ENCODE peak calls at places on chromosomes 12 and 14, in seven cellular contexts. One of them, this sample, is unnamed.

GRCh38 chr12:2092890-2093289 is 40.1 kb downstream of the CACNA1C start:
- DNase-seq in left ventricle myocardium inferior: peak; percentile 61
- DNase-seq in endothelial cell of umbilical vein: no peak
- DNase-seq in CD8-positive, alpha-beta T cell: no peak
- DNase-seq in CD4-positive, CD25-positive, alpha-beta regulatory T cell: no peak
- DNase-seq in CD4-positive, alpha-beta memory T cell: no peak
- DNase-seq in thyroid gland: no peak
- DNase-seq in this sample: no peak

GRCh38 chr14:63962896-63963295 is 110.1 kb downstream of the SYNE2 start:
- DNase-seq in left ventricle myocardium inferior: no peak
- DNase-seq in endothelial cell of umbilical vein: no peak
- DNase-seq in CD8-positive, alpha-beta T cell: no peak
- DNase-seq in CD4-positive, CD25-positive, alpha-beta regulatory T cell: no peak
- DNase-seq in CD4-positive, alpha-beta memory T cell: no peak
- DNase-seq in thyroid gland: no peak
- DNase-seq in this sample: no peak

GRCh38 chr14:21796912-21797311 is 123.3 kb upstream of the OR4E1 start:
- DNase-seq in left ventricle myocardium inferior: no peak
- DNase-seq in endothelial cell of umbilical vein: no peak
- DNase-seq in CD8-positive, alpha-beta T cell: no peak
- DNase-seq in CD4-positive, CD25-positive, alpha-beta regulatory T cell: peak; percentile 30
- DNase-seq in CD4-positive, alpha-beta memory T cell: no peak
- DNase-seq in thyroid gland: no peak
- DNase-seq in this sample: no peak

GRCh38 chr14:65179918-65180724 is 77.8 kb upstream of the MAX start:
- DNase-seq in left ventricle myocardium inferior: peak; percentile 32
- DNase-seq in endothelial cell of umbilical vein: peak; percentile 46
- DNase-seq in CD8-positive, alpha-beta T cell: no peak
- DNase-seq in CD4-positive, CD25-positive, alpha-beta regulatory T cell: peak; percentile 46
- DNase-seq in CD4-positive, alpha-beta memory T cell: no peak
- DNase-seq in thyroid gland: no peak
- DNase-seq in this sample: no peak

GRCh38 chr14:76644875-76645518 is 116.3 kb upstream of the VASH1 start:
- DNase-seq in left ventricle myocardium inferior: peak; percentile 19
- DNase-seq in endothelial cell of umbilical vein: peak; percentile 41
- DNase-seq in CD8-positive, alpha-beta T cell: no peak
- DNase-seq in CD4-positive, CD25-positive, alpha-beta regulatory T cell: peak; percentile 2
- DNase-seq in CD4-positive, alpha-beta memory T cell: no peak
- DNase-seq in thyroid gland: peak; percentile 30
- DNase-seq in this sample: no peak

GRCh38 chr14:68027276-68027675 is 207.7 kb downstream of the RAD51B start:
- DNase-seq in left ventricle myocardium inferior: no peak
- DNase-seq in endothelial cell of umbilical vein: no peak
- DNase-seq in CD8-positive, alpha-beta T cell: no peak
- DNase-seq in CD4-positive, CD25-positive, alpha-beta regulatory T cell: no peak
- DNase-seq in CD4-positive, alpha-beta memory T cell: no peak
- DNase-seq in thyroid gland: no peak
- DNase-seq in this sample: no peak

GRCh38 chr12:19166956-19167355 is 37.4 kb downstream of the PLEKHA5 start:
- DNase-seq in left ventricle myocardium inferior: no peak
- DNase-seq in endothelial cell of umbilical vein: no peak
- DNase-seq in CD8-positive, alpha-beta T cell: no peak
- DNase-seq in CD4-positive, CD25-positive, alpha-beta regulatory T cell: no peak
- DNase-seq in CD4-positive, alpha-beta memory T cell: no peak
- DNase-seq in thyroid gland: no peak
- DNase-seq in this sample: no peak

GRCh38 chr14:51431741-51432140 is 191.7 kb downstream of the TMX1 start:
- DNase-seq in left ventricle myocardium inferior: no peak
- DNase-seq in endothelial cell of umbilical vein: no peak
- DNase-seq in CD8-positive, alpha-beta T cell: no peak
- DNase-seq in CD4-positive, CD25-positive, alpha-beta regulatory T cell: no peak
- DNase-seq in CD4-positive, alpha-beta memory T cell: no peak
- DNase-seq in thyroid gland: no peak
- DNase-seq in this sample: no peak

GRCh38 chr14:30645600-30645999 is 23.5 kb downstream of the SCFD1 start:
- DNase-seq in left ventricle myocardium inferior: no peak
- DNase-seq in endothelial cell of umbilical vein: no peak
- DNase-seq in CD8-positive, alpha-beta T cell: no peak
- DNase-seq in CD4-positive, CD25-positive, alpha-beta regulatory T cell: no peak
- DNase-seq in CD4-positive, alpha-beta memory T cell: no peak
- DNase-seq in thyroid gland: no peak
- DNase-seq in this sample: no peak

GRCh38 chr14:70776197-70776596 is 33.1 kb downstream of the MAP3K9 start:
- DNase-seq in left ventricle myocardium inferior: no peak
- DNase-seq in endothelial cell of umbilical vein: no peak
- DNase-seq in CD8-positive, alpha-beta T cell: no peak
- DNase-seq in CD4-positive, CD25-positive, alpha-beta regulatory T cell: no peak
- DNase-seq in CD4-positive, alpha-beta memory T cell: no peak
- DNase-seq in thyroid gland: no peak
- DNase-seq in this sample: no peak

GRCh38 chr12:2974560-2974971 is 15.4 kb downstream of the TEAD4 start:
- DNase-seq in left ventricle myocardium inferior: no peak
- DNase-seq in endothelial cell of umbilical vein: peak; percentile 58
- DNase-seq in CD8-positive, alpha-beta T cell: no peak
- DNase-seq in CD4-positive, CD25-positive, alpha-beta regulatory T cell: no peak
- DNase-seq in CD4-positive, alpha-beta memory T cell: no peak
- DNase-seq in thyroid gland: no peak
- DNase-seq in this sample: no peak

GRCh38 chr12:65496617-65497016 is 218.1 kb downstream of the MSRB3 start:
- DNase-seq in left ventricle myocardium inferior: peak; percentile 39
- DNase-seq in endothelial cell of umbilical vein: no peak
- DNase-seq in CD8-positive, alpha-beta T cell: no peak
- DNase-seq in CD4-positive, CD25-positive, alpha-beta regulatory T cell: no peak
- DNase-seq in CD4-positive, alpha-beta memory T cell: no peak
- DNase-seq in thyroid gland: no peak
- DNase-seq in this sample: no peak

GRCh38 chr12:72872488-72872887 is 600.3 kb downstream of the TRHDE start:
- DNase-seq in left ventricle myocardium inferior: no peak
- DNase-seq in endothelial cell of umbilical vein: no peak
- DNase-seq in CD8-positive, alpha-beta T cell: no peak
- DNase-seq in CD4-positive, CD25-positive, alpha-beta regulatory T cell: no peak
- DNase-seq in CD4-positive, alpha-beta memory T cell: no peak
- DNase-seq in thyroid gland: no peak
- DNase-seq in this sample: no peak

GRCh38 chr12:4227046-4227445 is 46.5 kb upstream of the CCND2 start:
- DNase-seq in left ventricle myocardium inferior: no peak
- DNase-seq in endothelial cell of umbilical vein: no peak
- DNase-seq in CD8-positive, alpha-beta T cell: no peak
- DNase-seq in CD4-positive, CD25-positive, alpha-beta regulatory T cell: no peak
- DNase-seq in CD4-positive, alpha-beta memory T cell: no peak
- DNase-seq in thyroid gland: no peak
- DNase-seq in this sample: no peak

GRCh38 chr14:29243355-29243754 is 476.8 kb downstream of the FOXG1 start:
- DNase-seq in left ventricle myocardium inferior: no peak
- DNase-seq in endothelial cell of umbilical vein: peak; percentile 33
- DNase-seq in CD8-positive, alpha-beta T cell: no peak
- DNase-seq in CD4-positive, CD25-positive, alpha-beta regulatory T cell: no peak
- DNase-seq in CD4-positive, alpha-beta memory T cell: no peak
- DNase-seq in thyroid gland: no peak
- DNase-seq in this sample: no peak

GRCh38 chr12:30996255-30996654 is 69.7 kb downstream of the TSPAN11 start:
- DNase-seq in left ventricle myocardium inferior: no peak
- DNase-seq in endothelial cell of umbilical vein: peak; percentile 94
- DNase-seq in CD8-positive, alpha-beta T cell: no peak
- DNase-seq in CD4-positive, CD25-positive, alpha-beta regulatory T cell: no peak
- DNase-seq in CD4-positive, alpha-beta memory T cell: no peak
- DNase-seq in thyroid gland: no peak
- DNase-seq in this sample: no peak

GRCh38 chr12:121980211-121980891 is 41.3 kb upstream of the BCL7A start:
- DNase-seq in left ventricle myocardium inferior: no peak
- DNase-seq in endothelial cell of umbilical vein: no peak
- DNase-seq in CD8-positive, alpha-beta T cell: no peak
- DNase-seq in CD4-positive, CD25-positive, alpha-beta regulatory T cell: no peak
- DNase-seq in CD4-positive, alpha-beta memory T cell: no peak
- DNase-seq in thyroid gland: no peak
- DNase-seq in this sample: no peak

GRCh38 chr14:89288114-89288513 is 128.9 kb downstream of the FOXN3 start:
- DNase-seq in left ventricle myocardium inferior: no peak
- DNase-seq in endothelial cell of umbilical vein: no peak
- DNase-seq in CD8-positive, alpha-beta T cell: no peak
- DNase-seq in CD4-positive, CD25-positive, alpha-beta regulatory T cell: no peak
- DNase-seq in CD4-positive, alpha-beta memory T cell: no peak
- DNase-seq in thyroid gland: no peak
- DNase-seq in this sample: no peak

GRCh38 chr14:89280612-89281011 is 136.4 kb downstream of the FOXN3 start:
- DNase-seq in left ventricle myocardium inferior: no peak
- DNase-seq in endothelial cell of umbilical vein: no peak
- DNase-seq in CD8-positive, alpha-beta T cell: no peak
- DNase-seq in CD4-positive, CD25-positive, alpha-beta regulatory T cell: no peak
- DNase-seq in CD4-positive, alpha-beta memory T cell: no peak
- DNase-seq in thyroid gland: no peak
- DNase-seq in this sample: no peak

GRCh38 chr14:89282191-89282590 is 134.8 kb downstream of the FOXN3 start:
- DNase-seq in left ventricle myocardium inferior: no peak
- DNase-seq in endothelial cell of umbilical vein: no peak
- DNase-seq in CD8-positive, alpha-beta T cell: no peak
- DNase-seq in CD4-positive, CD25-positive, alpha-beta regulatory T cell: no peak
- DNase-seq in CD4-positive, alpha-beta memory T cell: no peak
- DNase-seq in thyroid gland: no peak
- DNase-seq in this sample: no peak

GRCh38 chr14:89283327-89284060 is 133.5 kb downstream of the FOXN3 start:
- DNase-seq in left ventricle myocardium inferior: no peak
- DNase-seq in endothelial cell of umbilical vein: no peak
- DNase-seq in CD8-positive, alpha-beta T cell: no peak
- DNase-seq in CD4-positive, CD25-positive, alpha-beta regulatory T cell: peak; percentile 60
- DNase-seq in CD4-positive, alpha-beta memory T cell: no peak
- DNase-seq in thyroid gland: no peak
- DNase-seq in this sample: no peak

GRCh38 chr14:89284368-89285058 is 132.5 kb downstream of the FOXN3 start:
- DNase-seq in left ventricle myocardium inferior: no peak
- DNase-seq in endothelial cell of umbilical vein: peak; percentile 32
- DNase-seq in CD8-positive, alpha-beta T cell: no peak
- DNase-seq in CD4-positive, CD25-positive, alpha-beta regulatory T cell: no peak
- DNase-seq in CD4-positive, alpha-beta memory T cell: no peak
- DNase-seq in thyroid gland: no peak
- DNase-seq in this sample: no peak
- H3K4me3 ChIP-seq in left ventricle myocardium inferior: no peak overlapping the region
- H3K4me3 ChIP-seq in endothelial cell of umbilical vein: no peak overlapping the region
- H3K4me3 ChIP-seq in CD8-positive, alpha-beta T cell: no peak overlapping the region
- H3K4me3 ChIP-seq in CD4-positive, CD25-positive, alpha-beta regulatory T cell: no peak overlapping the region
- H3K4me3 ChIP-seq in CD4-positive, alpha-beta memory T cell: no peak overlapping the region
- H3K4me3 ChIP-seq in thyroid gland: no peak overlapping the region
- H3K4me3 ChIP-seq in this sample: no peak overlapping the region

GRCh38 chr12:54721312-54721711 is 73.1 kb upstream of the DCD start:
- DNase-seq in left ventricle myocardium inferior: no peak
- DNase-seq in endothelial cell of umbilical vein: no peak
- DNase-seq in CD8-positive, alpha-beta T cell: no peak
- DNase-seq in CD4-positive, CD25-positive, alpha-beta regulatory T cell: no peak
- DNase-seq in CD4-positive, alpha-beta memory T cell: no peak
- DNase-seq in thyroid gland: no peak
- DNase-seq in this sample: no peak

GRCh38 chr12:54719691-54720090 is 71.5 kb upstream of the DCD start:
- DNase-seq in left ventricle myocardium inferior: no peak
- DNase-seq in endothelial cell of umbilical vein: no peak
- DNase-seq in CD8-positive, alpha-beta T cell: no peak
- DNase-seq in CD4-positive, CD25-positive, alpha-beta regulatory T cell: no peak
- DNase-seq in CD4-positive, alpha-beta memory T cell: no peak
- DNase-seq in thyroid gland: no peak
- DNase-seq in this sample: no peak

GRCh38 chr12:54725233-54725843 is 77.2 kb upstream of the DCD start:
- DNase-seq in left ventricle myocardium inferior: no peak
- DNase-seq in endothelial cell of umbilical vein: peak; percentile 24
- DNase-seq in CD8-positive, alpha-beta T cell: no peak
- DNase-seq in CD4-positive, CD25-positive, alpha-beta regulatory T cell: peak; percentile 30
- DNase-seq in CD4-positive, alpha-beta memory T cell: no peak
- DNase-seq in thyroid gland: no peak
- DNase-seq in this sample: no peak

DNA sequence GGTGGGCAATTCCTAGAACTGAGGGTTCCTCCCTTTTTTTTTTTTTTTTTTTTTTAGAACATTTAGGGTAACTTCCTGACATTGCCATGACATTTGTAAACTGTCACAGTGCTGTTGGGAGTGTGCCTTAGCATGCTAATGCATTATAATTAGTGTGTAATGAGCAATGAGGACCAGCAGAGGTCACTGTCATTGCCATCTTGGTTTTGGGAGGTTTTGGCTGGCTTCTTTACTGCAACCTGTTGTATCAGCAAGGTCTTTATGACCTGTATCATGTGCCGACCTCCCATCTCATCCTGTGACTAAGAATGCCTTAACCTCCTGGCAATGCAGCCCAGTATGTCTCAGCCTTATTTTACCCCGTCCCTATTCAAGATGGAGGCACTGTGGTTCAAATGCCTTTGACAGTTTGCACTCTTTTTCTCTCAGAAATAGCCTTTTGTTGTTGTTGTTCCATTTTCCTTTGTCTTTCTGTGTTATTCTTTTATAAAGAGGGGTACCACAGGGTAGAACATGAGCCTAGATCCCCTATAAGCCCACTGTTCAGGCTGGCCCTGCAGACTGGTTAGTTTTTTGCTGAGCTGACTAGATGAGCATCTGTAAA is 75.6 kb upstream of the DCD start:
- DNase-seq in left ventricle myocardium inferior: no peak
- DNase-seq in endothelial cell of umbilical vein: peak; percentile 24
- DNase-seq in CD8-positive, alpha-beta T cell: no peak
- DNase-seq in CD4-positive, CD25-positive, alpha-beta regulatory T cell: peak; percentile 67
- DNase-seq in CD4-positive, alpha-beta memory T cell: peak; percentile 43
- DNase-seq in thyroid gland: no peak
- DNase-seq in this sample: peak; percentile 4
- H3K27me3 ChIP-seq in left ventricle myocardium inferior: peaks cover 73% of the 10 kb centered on the region
- H3K27me3 ChIP-seq in endothelial cell of umbilical vein: peaks cover 1% of the 10 kb centered on the region
- H3K27me3 ChIP-seq in CD8-positive, alpha-beta T cell: no peaks in the 10 kb centered on the region
- H3K27me3 ChIP-seq in CD4-positive, CD25-positive, alpha-beta regulatory T cell: peaks cover 12% of the 10 kb centered on the region
- H3K27me3 ChIP-seq in CD4-positive, alpha-beta memory T cell: no peaks in the 10 kb centered on the region
- H3K27me3 ChIP-seq in thyroid gland: no peaks in the 10 kb centered on the region
- H3K27me3 ChIP-seq in this sample: no peaks in the 10 kb centered on the region

DNA sequence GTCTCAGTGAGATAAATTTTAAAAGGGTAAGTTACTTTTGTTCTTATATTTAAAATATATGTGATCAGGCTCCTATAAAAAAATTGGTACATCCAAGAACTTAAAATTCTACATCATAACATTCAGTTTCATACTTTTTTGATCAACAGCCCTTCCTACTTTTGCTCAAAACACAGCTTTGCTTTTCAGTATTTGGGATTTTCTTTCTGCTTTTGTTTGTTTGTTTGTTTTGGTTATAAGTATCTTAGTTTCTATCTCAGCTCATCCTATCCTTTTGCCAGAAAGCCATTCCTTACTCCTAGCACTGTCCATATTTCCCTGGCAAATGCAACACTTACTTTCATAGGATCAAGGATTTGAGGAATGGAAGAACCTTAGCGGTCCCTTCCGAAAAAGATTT is 4.7 kb upstream of the PCED1B start:
- DNase-seq in left ventricle myocardium inferior: no peak
- DNase-seq in endothelial cell of umbilical vein: no peak
- DNase-seq in CD8-positive, alpha-beta T cell: no peak
- DNase-seq in CD4-positive, CD25-positive, alpha-beta regulatory T cell: no peak
- DNase-seq in CD4-positive, alpha-beta memory T cell: no peak
- DNase-seq in thyroid gland: no peak
- DNase-seq in this sample: no peak
- H3K27ac ChIP-seq in left ventricle myocardium inferior: no peak overlapping the region
- H3K27ac ChIP-seq in endothelial cell of umbilical vein: no peak overlapping the region
- H3K27ac ChIP-seq in CD8-positive, alpha-beta T cell: no peak overlapping the region
- H3K27ac ChIP-seq in CD4-positive, CD25-positive, alpha-beta regulatory T cell: no peak overlapping the region
- H3K27ac ChIP-seq in CD4-positive, alpha-beta memory T cell: no peak overlapping the region
- H3K27ac ChIP-seq in thyroid gland: no peak overlapping the region
- H3K27ac ChIP-seq in this sample: no peak overlapping the region

DNA sequence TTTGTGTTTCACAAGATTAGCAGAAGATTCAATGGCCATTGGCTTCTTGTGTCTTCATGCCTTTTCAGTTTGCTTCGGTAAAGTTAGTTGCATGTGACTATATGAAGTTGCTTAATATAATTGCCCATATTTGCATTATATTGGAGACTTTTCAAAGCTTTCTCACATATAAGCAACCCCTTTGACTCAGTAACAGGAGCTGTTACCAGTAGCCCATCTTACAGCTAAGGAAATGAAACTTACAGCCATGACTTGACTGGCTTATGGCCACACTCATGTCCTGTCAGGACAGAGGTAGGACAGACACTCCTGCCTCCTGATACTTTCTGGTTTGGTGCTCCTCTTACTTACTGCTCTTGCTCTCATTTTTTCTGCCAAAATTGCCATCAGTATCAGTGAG is 1082.1 kb downstream of the BCL11B start:
- DNase-seq in left ventricle myocardium inferior: no peak
- DNase-seq in endothelial cell of umbilical vein: no peak
- DNase-seq in CD8-positive, alpha-beta T cell: no peak
- DNase-seq in CD4-positive, CD25-positive, alpha-beta regulatory T cell: no peak
- DNase-seq in CD4-positive, alpha-beta memory T cell: no peak
- DNase-seq in thyroid gland: no peak
- DNase-seq in this sample: no peak
- H3K4me3 ChIP-seq in left ventricle myocardium inferior: no peak overlapping the region
- H3K4me3 ChIP-seq in endothelial cell of umbilical vein: no peak overlapping the region
- H3K4me3 ChIP-seq in CD8-positive, alpha-beta T cell: no peak overlapping the region
- H3K4me3 ChIP-seq in CD4-positive, CD25-positive, alpha-beta regulatory T cell: peak overlapping the region; percentile 83
- H3K4me3 ChIP-seq in CD4-positive, alpha-beta memory T cell: peak overlapping the region; percentile 13
- H3K4me3 ChIP-seq in thyroid gland: no peak overlapping the region
- H3K4me3 ChIP-seq in this sample: peak overlapping the region; percentile 37